ENCODE peak calls at places on chromosomes 1 and 21, in nine cellular contexts. One of them, this sample, is unnamed.

GRCh38 chr1:18344755-18345154 is 136.0 kb upstream of the KLHDC7A start:
- DNase-seq in kidney: no peak
- DNase-seq in CD8-positive, alpha-beta T cell: no peak
- DNase-seq in cardiac muscle cell: no peak
- DNase-seq in body of pancreas: no peak
- DNase-seq in left ventricle myocardium inferior: no peak
- DNase-seq in glutamatergic neuron: peak
- DNase-seq in endothelial cell: no peak
- DNase-seq in tibial nerve: no peak
- DNase-seq in this sample: peak

GRCh38 chr1:115088871-115089442 is 346 bp downstream of the TSPAN2 start:
- DNase-seq in left ventricle myocardium inferior: no peak
- DNase-seq in CD8-positive, alpha-beta T cell: no peak
- DNase-seq in tibial nerve: no peak
- DNase-seq in body of pancreas: no peak
- DNase-seq in cardiac muscle cell: no peak
- DNase-seq in glutamatergic neuron: no peak
- DNase-seq in endothelial cell: no peak
- DNase-seq in kidney: no peak
- DNase-seq in this sample: no peak

GRCh38 chr1:217315346-217315745 is 315.5 kb downstream of the GPATCH2 start:
- DNase-seq in endothelial cell: no peak
- DNase-seq in cardiac muscle cell: no peak
- DNase-seq in left ventricle myocardium inferior: no peak
- DNase-seq in glutamatergic neuron: no peak
- DNase-seq in CD8-positive, alpha-beta T cell: no peak
- DNase-seq in tibial nerve: no peak
- DNase-seq in body of pancreas: no peak
- DNase-seq in kidney: no peak
- DNase-seq in this sample: no peak

GRCh38 chr1:18536356-18536755 is 55.6 kb downstream of the KLHDC7A start:
- DNase-seq in left ventricle myocardium inferior: no peak
- DNase-seq in cardiac muscle cell: no peak
- DNase-seq in endothelial cell: no peak
- DNase-seq in body of pancreas: no peak
- DNase-seq in glutamatergic neuron: no peak
- DNase-seq in CD8-positive, alpha-beta T cell: no peak
- DNase-seq in kidney: no peak
- DNase-seq in tibial nerve: no peak
- DNase-seq in this sample: no peak

GRCh38 chr1:81125672-81126071 is 675.1 kb upstream of the ADGRL2 start:
- DNase-seq in endothelial cell: no peak
- DNase-seq in CD8-positive, alpha-beta T cell: no peak
- DNase-seq in kidney: no peak
- DNase-seq in left ventricle myocardium inferior: no peak
- DNase-seq in glutamatergic neuron: no peak
- DNase-seq in tibial nerve: no peak
- DNase-seq in body of pancreas: no peak
- DNase-seq in cardiac muscle cell: no peak
- DNase-seq in this sample: no peak

GRCh38 chr1:47295579-47295978 is 18.4 kb downstream of the STIL start:
- DNase-seq in left ventricle myocardium inferior: no peak
- DNase-seq in endothelial cell: no peak
- DNase-seq in CD8-positive, alpha-beta T cell: no peak
- DNase-seq in body of pancreas: no peak
- DNase-seq in kidney: no peak
- DNase-seq in cardiac muscle cell: no peak
- DNase-seq in tibial nerve: no peak
- DNase-seq in glutamatergic neuron: no peak
- DNase-seq in this sample: no peak

GRCh38 chr1:220300442-220301121 is 28.3 kb upstream of the RAB3GAP2 start:
- DNase-seq in tibial nerve: peak
- DNase-seq in CD8-positive, alpha-beta T cell: no peak
- DNase-seq in glutamatergic neuron: peak
- DNase-seq in kidney: no peak
- DNase-seq in endothelial cell: peak
- DNase-seq in body of pancreas: peak
- DNase-seq in cardiac muscle cell: peak
- DNase-seq in left ventricle myocardium inferior: peak
- DNase-seq in this sample: no peak

GRCh38 chr1:216314369-216315095 is 108.7 kb downstream of the USH2A start:
- DNase-seq in kidney: no peak
- DNase-seq in tibial nerve: no peak
- DNase-seq in CD8-positive, alpha-beta T cell: no peak
- DNase-seq in left ventricle myocardium inferior: no peak
- DNase-seq in endothelial cell: no peak
- DNase-seq in glutamatergic neuron: no peak
- DNase-seq in cardiac muscle cell: no peak
- DNase-seq in body of pancreas: no peak
- DNase-seq in this sample: no peak

GRCh38 chr1:153032677-153033308 is 1.8 kb downstream of the SPRR1B start:
- DNase-seq in glutamatergic neuron: no peak
- DNase-seq in tibial nerve: no peak
- DNase-seq in kidney: no peak
- DNase-seq in endothelial cell: peak
- DNase-seq in cardiac muscle cell: peak
- DNase-seq in left ventricle myocardium inferior: no peak
- DNase-seq in body of pancreas: no peak
- DNase-seq in CD8-positive, alpha-beta T cell: no peak
- DNase-seq in this sample: no peak

GRCh38 chr1:30668026-30668425 is 55.4 kb downstream of the MATN1 start:
- DNase-seq in left ventricle myocardium inferior: no peak
- DNase-seq in CD8-positive, alpha-beta T cell: no peak
- DNase-seq in body of pancreas: no peak
- DNase-seq in tibial nerve: no peak
- DNase-seq in cardiac muscle cell: no peak
- DNase-seq in glutamatergic neuron: no peak
- DNase-seq in kidney: peak
- DNase-seq in endothelial cell: no peak
- DNase-seq in this sample: no peak

GRCh38 chr1:3504151-3504822 is 49.8 kb downstream of the ARHGEF16 start:
- DNase-seq in tibial nerve: peak
- DNase-seq in cardiac muscle cell: no peak
- DNase-seq in body of pancreas: no peak
- DNase-seq in CD8-positive, alpha-beta T cell: no peak
- DNase-seq in kidney: peak
- DNase-seq in endothelial cell: no peak
- DNase-seq in glutamatergic neuron: no peak
- DNase-seq in left ventricle myocardium inferior: peak
- DNase-seq in this sample: no peak

GRCh38 chr1:154759793-154760192 is 110.3 kb downstream of the KCNN3 start:
- DNase-seq in kidney: no peak
- DNase-seq in left ventricle myocardium inferior: no peak
- DNase-seq in endothelial cell: no peak
- DNase-seq in CD8-positive, alpha-beta T cell: no peak
- DNase-seq in cardiac muscle cell: no peak
- DNase-seq in glutamatergic neuron: no peak
- DNase-seq in body of pancreas: no peak
- DNase-seq in tibial nerve: no peak
- DNase-seq in this sample: no peak

GRCh38 chr1:156497743-156498446 is 2.7 kb downstream of the MEF2D start:
- DNase-seq in tibial nerve: no peak
- DNase-seq in kidney: peak
- DNase-seq in left ventricle myocardium inferior: no peak
- DNase-seq in body of pancreas: no peak
- DNase-seq in glutamatergic neuron: no peak
- DNase-seq in CD8-positive, alpha-beta T cell: no peak
- DNase-seq in endothelial cell: no peak
- DNase-seq in cardiac muscle cell: no peak
- DNase-seq in this sample: no peak

GRCh38 chr1:18062180-18062579 is 45.4 kb upstream of the IGSF21 start:
- DNase-seq in tibial nerve: no peak
- DNase-seq in cardiac muscle cell: peak
- DNase-seq in kidney: no peak
- DNase-seq in CD8-positive, alpha-beta T cell: no peak
- DNase-seq in body of pancreas: no peak
- DNase-seq in glutamatergic neuron: no peak
- DNase-seq in endothelial cell: peak
- DNase-seq in left ventricle myocardium inferior: no peak
- DNase-seq in this sample: no peak

GRCh38 chr21:43956667-43957030 is 55.5 kb upstream of the TRAPPC10 start:
- DNase-seq in CD8-positive, alpha-beta T cell: no peak
- DNase-seq in glutamatergic neuron: no peak
- DNase-seq in endothelial cell: no peak
- DNase-seq in tibial nerve: no peak
- DNase-seq in body of pancreas: no peak
- DNase-seq in left ventricle myocardium inferior: no peak
- DNase-seq in kidney: no peak
- DNase-seq in cardiac muscle cell: no peak
- DNase-seq in this sample: no peak

GRCh38 chr1:178609015-178609414 is 96.1 kb downstream of the TEX35 start:
- DNase-seq in cardiac muscle cell: no peak
- DNase-seq in glutamatergic neuron: no peak
- DNase-seq in CD8-positive, alpha-beta T cell: no peak
- DNase-seq in endothelial cell: no peak
- DNase-seq in kidney: no peak
- DNase-seq in body of pancreas: no peak
- DNase-seq in left ventricle myocardium inferior: no peak
- DNase-seq in tibial nerve: no peak
- DNase-seq in this sample: no peak

GRCh38 chr1:7015022-7015421 is 229.8 kb downstream of the CAMTA1 start:
- DNase-seq in kidney: no peak
- DNase-seq in left ventricle myocardium inferior: no peak
- DNase-seq in glutamatergic neuron: no peak
- DNase-seq in cardiac muscle cell: no peak
- DNase-seq in tibial nerve: no peak
- DNase-seq in CD8-positive, alpha-beta T cell: no peak
- DNase-seq in body of pancreas: no peak
- DNase-seq in endothelial cell: no peak
- DNase-seq in this sample: no peak

GRCh38 chr21:27700974-27701614 is 734.2 kb upstream of the ADAMTS5 start:
- DNase-seq in kidney: peak
- DNase-seq in tibial nerve: peak
- DNase-seq in CD8-positive, alpha-beta T cell: peak
- DNase-seq in endothelial cell: peak
- DNase-seq in left ventricle myocardium inferior: peak
- DNase-seq in cardiac muscle cell: peak
- DNase-seq in body of pancreas: peak
- DNase-seq in glutamatergic neuron: peak
- DNase-seq in this sample: peak
- TF ChIP-seq CTCF in kidney: peak
- TF ChIP-seq CTCF in tibial nerve: peak
- TF ChIP-seq CTCF in CD8-positive, alpha-beta T cell: no peak
- TF ChIP-seq CTCF in endothelial cell: peak
- TF ChIP-seq CTCF in left ventricle myocardium inferior: peak
- TF ChIP-seq CTCF in cardiac muscle cell: peak
- TF ChIP-seq CTCF in body of pancreas: peak
- TF ChIP-seq CTCF in glutamatergic neuron: peak
- TF ChIP-seq CTCF in this sample: peak

DNA sequence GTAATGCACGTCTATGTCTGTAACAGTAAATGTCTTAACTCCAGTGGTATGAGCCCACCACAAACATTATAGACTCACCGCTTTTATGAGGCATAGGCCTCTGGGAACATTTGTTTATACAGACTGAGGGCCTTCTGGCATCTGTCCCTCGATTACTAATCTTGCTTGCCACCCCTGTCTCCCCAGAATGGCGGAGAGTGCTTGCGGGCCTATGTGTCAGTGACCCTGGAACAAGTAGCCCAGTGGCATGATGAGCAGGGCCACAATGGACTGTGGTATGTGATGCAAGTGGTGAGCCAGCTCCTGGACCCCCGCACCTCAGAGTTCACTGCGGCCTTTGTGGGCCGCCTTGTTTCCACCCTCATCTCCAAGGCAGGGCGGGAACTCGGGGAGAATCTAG is 18.3 kb upstream of the SHISA4 start:
- DNase-seq in kidney: no peak
- DNase-seq in cardiac muscle cell: no peak
- DNase-seq in CD8-positive, alpha-beta T cell: no peak
- DNase-seq in glutamatergic neuron: no peak
- DNase-seq in left ventricle myocardium inferior: no peak
- DNase-seq in tibial nerve: no peak
- DNase-seq in body of pancreas: no peak
- DNase-seq in endothelial cell: no peak
- DNase-seq in this sample: no peak
- TF ChIP-seq CTCF in kidney: no peak
- TF ChIP-seq CTCF in cardiac muscle cell: no peak
- TF ChIP-seq CTCF in CD8-positive, alpha-beta T cell: no peak
- TF ChIP-seq CTCF in glutamatergic neuron: no peak
- TF ChIP-seq CTCF in left ventricle myocardium inferior: no peak
- TF ChIP-seq CTCF in tibial nerve: no peak
- TF ChIP-seq CTCF in body of pancreas: no peak
- TF ChIP-seq CTCF in endothelial cell: no peak
- TF ChIP-seq CTCF in this sample: no peak

GRCh38 chr1:200095057-200095577 is 67.6 kb downstream of the NR5A2 start:
- DNase-seq in tibial nerve: no peak
- DNase-seq in cardiac muscle cell: peak
- DNase-seq in endothelial cell: no peak
- DNase-seq in CD8-positive, alpha-beta T cell: no peak
- DNase-seq in left ventricle myocardium inferior: no peak
- DNase-seq in glutamatergic neuron: no peak
- DNase-seq in body of pancreas: no peak
- DNase-seq in kidney: no peak
- DNase-seq in this sample: no peak

GRCh38 chr1:200090252-200091159 is 63.0 kb downstream of the NR5A2 start:
- DNase-seq in CD8-positive, alpha-beta T cell: no peak
- DNase-seq in cardiac muscle cell: no peak
- DNase-seq in body of pancreas: no peak
- DNase-seq in tibial nerve: no peak
- DNase-seq in kidney: no peak
- DNase-seq in left ventricle myocardium inferior: no peak
- DNase-seq in endothelial cell: peak
- DNase-seq in glutamatergic neuron: no peak
- DNase-seq in this sample: no peak
- TF ChIP-seq CTCF in CD8-positive, alpha-beta T cell: no peak
- TF ChIP-seq CTCF in cardiac muscle cell: peak
- TF ChIP-seq CTCF in body of pancreas: no peak
- TF ChIP-seq CTCF in tibial nerve: no peak
- TF ChIP-seq CTCF in kidney: no peak
- TF ChIP-seq CTCF in left ventricle myocardium inferior: peak
- TF ChIP-seq CTCF in endothelial cell: peak
- TF ChIP-seq CTCF in glutamatergic neuron: no peak
- TF ChIP-seq CTCF in this sample: peak

GRCh38 chr1:207049514-207049913 is 1.5 kb downstream of the YOD1 start:
- DNase-seq in CD8-positive, alpha-beta T cell: no peak
- DNase-seq in kidney: no peak
- DNase-seq in glutamatergic neuron: no peak
- DNase-seq in left ventricle myocardium inferior: no peak
- DNase-seq in cardiac muscle cell: no peak
- DNase-seq in tibial nerve: no peak
- DNase-seq in endothelial cell: no peak
- DNase-seq in body of pancreas: no peak
- DNase-seq in this sample: no peak
- TF ChIP-seq CTCF in CD8-positive, alpha-beta T cell: no peak
- TF ChIP-seq CTCF in kidney: no peak
- TF ChIP-seq CTCF in glutamatergic neuron: no peak
- TF ChIP-seq CTCF in left ventricle myocardium inferior: no peak
- TF ChIP-seq CTCF in cardiac muscle cell: no peak
- TF ChIP-seq CTCF in tibial nerve: no peak
- TF ChIP-seq CTCF in endothelial cell: no peak
- TF ChIP-seq CTCF in body of pancreas: no peak
- TF ChIP-seq CTCF in this sample: no peak